ENCODE peak calls at places on chromosome 21, in seven cellular contexts. J, W, C, O, Z, F and E are unnamed samples.

GRCh38 chr21:29647353-29647781 is 292.4 kb downstream of the GRIK1 start:
- DNase-seq in J (no peak), Z (no peak), F (no peak), O (no peak), W (no peak), C (no peak), E (no peak)

GRCh38 chr21:33861125-33861524 is 54.5 kb downstream of the ATP5PO start:
- DNase-seq in W (no peak), O (no peak), C (no peak), F (no peak), J (no peak), Z (no peak), E (no peak)

GRCh38 chr21:41316200-41316599 is 401 bp upstream of the FAM3B start:
- DNase-seq in W (no peak), F (no peak), C (no peak), Z (no peak), J (no peak), O (no peak), E (no peak)

GRCh38 chr21:44767834-44768831 is 33.5 kb downstream of the UBE2G2 start:
- DNase-seq in J (no peak), C (no peak), Z (no peak), O (no peak), W (no peak), F (no peak), E (no peak)

GRCh38 chr21:45386336-45386727 is 18.6 kb upstream of the COL18A1 start:
- DNase-seq in C (peak), J (no peak), Z (no peak), W (no peak), F (no peak), O (no peak), E (no peak)

GRCh38 chr21:29146726-29147125 is 16.3 kb downstream of the MAP3K7CL start:
- DNase-seq in O (no peak), Z (no peak), C (peak), J (no peak), F (no peak), W (no peak), E (no peak)

GRCh38 chr21:40568756-40569155 is 278.2 kb downstream of the DSCAM start:
- DNase-seq in C (no peak), F (no peak), W (no peak), J (no peak), Z (no peak), O (no peak), E (no peak)

GRCh38 chr21:34122047-34122446 is 48.7 kb downstream of the MRPS6 start:
- DNase-seq in O (no peak), W (no peak), Z (no peak), C (no peak), J (no peak), F (no peak), E (no peak)

GRCh38 chr21:30268608-30269197 is 14.0 kb downstream of the KRTAP24-1 start:
- DNase-seq in J (no peak), W (no peak), O (peak), F (no peak), C (no peak), Z (no peak), E (no peak)

GRCh38 chr21:28410264-28410663 is 582.4 kb downstream of the LTN1 start:
- DNase-seq in W (no peak), C (no peak), O (no peak), Z (no peak), F (no peak), J (no peak), E (no peak)

GRCh38 chr21:15390049-15390448 is 325.2 kb upstream of the NRIP1 start:
- DNase-seq in C (no peak), Z (no peak), J (no peak), W (peak), F (no peak), O (peak), E (no peak)

GRCh38 chr21:37159053-37159776 is 86.2 kb downstream of the TTC3 start:
- DNase-seq in C (no peak), O (no peak), Z (no peak), J (no peak), F (no peak), W (no peak), E (no peak)

GRCh38 chr21:28078126-28078525 is 914.6 kb downstream of the LTN1 start:
- DNase-seq in W (no peak), O (no peak), J (no peak), F (no peak), Z (no peak), C (no peak), E (no peak)

GRCh38 chr21:21624674-21625073 is 626.5 kb downstream of the NCAM2 start:
- DNase-seq in Z (no peak), J (no peak), F (no peak), O (no peak), W (no peak), C (peak), E (peak)

GRCh38 chr21:45374826-45375455 is 30.0 kb upstream of the COL18A1 start:
- DNase-seq in F (no peak), W (no peak), Z (no peak), O (no peak), C (no peak), J (no peak), E (no peak)

GRCh38 chr21:43819511-43820405 is 30.4 kb downstream of the RRP1 start:
- DNase-seq in J (no peak), O (no peak), W (no peak), C (no peak), Z (no peak), F (no peak), E (no peak)

GRCh38 chr21:45322231-45322959 is 34.7 kb upstream of the POFUT2 start:
- DNase-seq in O (no peak), Z (no peak), F (no peak), C (no peak), J (no peak), W (no peak), E (no peak)

GRCh38 chr21:15558884-15559283 is 170.9 kb upstream of the USP25 start:
- DNase-seq in F (no peak), C (no peak), J (no peak), Z (no peak), O (no peak), W (no peak), E (no peak)

GRCh38 chr21:41612674-41613250 is 104.8 kb upstream of the TMPRSS2 start:
- DNase-seq in J (no peak), W (peak), F (peak), C (peak), O (peak), Z (no peak), E (peak)

GRCh38 chr21:21973806-21974205 is 975.6 kb downstream of the NCAM2 start:
- DNase-seq in O (no peak), C (peak), F (no peak), J (no peak), W (no peak), Z (no peak), E (no peak)

GRCh38 chr21:41817228-41817627 is 50.4 kb upstream of the RIPK4 start:
- DNase-seq in J (no peak), Z (no peak), W (peak), C (peak), O (peak), F (peak), E (peak)

GRCh38 chr21:32603131-32603530 is 9.0 kb downstream of the CFAP298 start:
- DNase-seq in O (no peak), F (no peak), J (no peak), Z (no peak), W (no peak), C (no peak), E (no peak)

GRCh38 chr21:38847556-38847955 is 41.8 kb downstream of the ETS2 start:
- DNase-seq in C (no peak), J (no peak), F (no peak), W (no peak), O (peak), Z (no peak), E (peak)

GRCh38 chr21:37032877-37033471 is 26.5 kb downstream of the RIPPLY3 start:
- DNase-seq in J (no peak), Z (no peak), C (peak), F (no peak), O (peak), W (peak), E (peak)

GRCh38 chr21:36922861-36923260 is 43.6 kb downstream of the HLCS start:
- DNase-seq in W (no peak), Z (no peak), C (no peak), O (no peak), J (no peak), F (no peak), E (no peak)

GRCh38 chr21:26513212-26513611 is 59.9 kb downstream of the CYYR1 start:
- DNase-seq in C (peak), W (peak), Z (no peak), F (no peak), O (peak), J (no peak), E (peak)

GRCh38 chr21:32867587-32867986 is 96.0 kb upstream of the PAXBP1 start:
- DNase-seq in Z (no peak), W (no peak), F (no peak), O (peak), C (no peak), J (no peak), E (no peak)

GRCh38 chr21:37450385-37451044 is 83.9 kb downstream of the DYRK1A start:
- DNase-seq in O (peak), F (no peak), W (peak), Z (no peak), J (no peak), C (peak), E (peak)

GRCh38 chr21:27814226-27814625 is 847.3 kb upstream of the ADAMTS5 start:
- DNase-seq in J (no peak), F (no peak), Z (no peak), C (no peak), O (no peak), W (no peak), E (no peak)

GRCh38 chr21:42636535-42636914 is 16.9 kb upstream of the PDE9A start:
- DNase-seq in O (peak), F (no peak), C (peak), Z (no peak), W (peak), J (no peak), E (peak)

GRCh38 chr21:30620522-30620921 is at the start of gene KRTAP20-4:
- DNase-seq in W (no peak), C (no peak), Z (no peak), F (no peak), O (no peak), J (no peak), E (no peak)

GRCh38 chr21:38350681-38351080 is 93.9 kb downstream of the KCNJ15 start:
- DNase-seq in C (no peak), O (no peak), F (no peak), W (no peak), J (no peak), Z (no peak), E (no peak)

GRCh38 chr21:46121286-46122221 is 23.6 kb downstream of the COL6A2 start:
- DNase-seq in Z (no peak), F (no peak), J (no peak), C (no peak), W (no peak), O (no peak), E (no peak)

GRCh38 chr21:16455526-16455925 is 725.7 kb downstream of the USP25 start:
- DNase-seq in F (no peak), J (no peak), O (no peak), W (no peak), Z (no peak), C (no peak), E (no peak)